ENCODE peak calls at places on chromosomes 5 and 9, in four cellular contexts. H, Y, J and N are unnamed samples. For H3K27me3, the result is how much of the 10 kb centered on the place peaks cover.

GRCh38 chr9:84379740-84380139 is 39.2 kb upstream of the SLC28A3 start:
- DNase-seq in Y (no peak), J (no peak), H (no peak), N (no peak)

GRCh38 chr5:132877938-132878337 is 4.5 kb downstream of the LEAP2 start:
- DNase-seq in Y (peak), H (no peak), J (peak), N (peak)

GRCh38 chr5:139131062-139131856 is 66.9 kb downstream of the SIL1 start:
- DNase-seq in H (no peak), J (no peak), Y (peak), N (no peak)

GRCh38 chr9:95044731-95045508 is 272.6 kb downstream of the FANCC start:
- DNase-seq in H (peak), Y (no peak), J (peak), N (peak)

GRCh38 chr5:133050500-133050899 is 1.3 kb upstream of the HSPA4 start:
- DNase-seq in Y (no peak), J (no peak), H (no peak), N (no peak)

GRCh38 chr9:17013010-17013409 is 121.8 kb upstream of the CNTLN start:
- DNase-seq in J (no peak), Y (no peak), H (peak), N (no peak)

GRCh38 chr9:5326893-5327548 is 12.7 kb downstream of the RLN1 start:
- DNase-seq in Y (peak), H (peak), J (peak), N (peak)

GRCh38 chr5:150598821-150599273 is 41.6 kb upstream of the SYNPO start:
- DNase-seq in Y (no peak), J (no peak), H (peak), N (no peak)

GRCh38 chr9:105663914-105664313 is 1.7 kb downstream of the TAL2 start:
- DNase-seq in J (no peak), Y (no peak), H (peak), N (no peak)

GRCh38 chr5:73901455-73901854 is 275.5 kb downstream of the ARHGEF28 start:
- DNase-seq in Y (no peak), H (no peak), J (peak), N (no peak)

GRCh38 chr9:126304207-126304945 is 22.3 kb upstream of the MVB12B start:
- DNase-seq in Y (no peak), H (peak), J (peak), N (no peak)

GRCh38 chr5:127320032-127320945 is 29.7 kb downstream of the MEGF10 start:
- DNase-seq in H (no peak), J (no peak), Y (no peak), N (no peak)

GRCh38 chr5:176438959-176439757 is 9.0 kb upstream of the FAF2 start:
- DNase-seq in J (no peak), Y (peak), H (peak), N (no peak)

GRCh38 chr9:126000256-126000655 is 253.1 kb downstream of the PBX3 start:
- DNase-seq in H (no peak), J (no peak), Y (no peak), N (no peak)

GRCh38 chr9:95570646-95571045 is 53.9 kb upstream of the PTCH1 start:
- DNase-seq in H (no peak), J (no peak), Y (no peak), N (no peak)

GRCh38 chr9:14424983-14425382 is 111.0 kb upstream of the NFIB start:
- DNase-seq in J (no peak), Y (no peak), H (no peak), N (no peak)

GRCh38 chr5:135747824-135748223 is 86.6 kb upstream of the SLC25A48 start:
- DNase-seq in H (no peak), Y (no peak), J (peak), N (no peak)

GRCh38 chr5:127206320-127207113 is 84.1 kb upstream of the MEGF10 start:
- DNase-seq in Y (peak), H (peak), J (no peak), N (no peak)

GRCh38 chr5:150645070-150645700 is 4.7 kb downstream of the SYNPO start:
- DNase-seq in Y (peak), H (no peak), J (no peak), N (peak)

GRCh38 chr5:10524376-10525123 is 39.3 kb upstream of the ANKRD33B start:
- DNase-seq in Y (peak), H (no peak), J (no peak), N (no peak)

GRCh38 chr9:117412006-117412715 is 2.7 kb downstream of the ASTN2 start:
- DNase-seq in H (no peak), Y (no peak), J (no peak), N (no peak)

GRCh38 chr5:169100735-169101075 is 200.2 kb downstream of the SLIT3 start:
- DNase-seq in Y (no peak), H (peak), J (no peak), N (no peak)

GRCh38 chr5:64655596-64655995 is 34.7 kb upstream of the SHISAL2B start:
- DNase-seq in J (no peak), H (no peak), Y (no peak), N (no peak)

GRCh38 chr5:172868924-172869565 is 35.0 kb downstream of the ERGIC1 start:
- DNase-seq in J (no peak), H (peak), Y (peak), N (peak)

GRCh38 chr5:74546796-74547195 is 93.7 kb downstream of the ENC1 start:
- DNase-seq in J (no peak), Y (peak), H (peak), N (no peak)

DNA sequence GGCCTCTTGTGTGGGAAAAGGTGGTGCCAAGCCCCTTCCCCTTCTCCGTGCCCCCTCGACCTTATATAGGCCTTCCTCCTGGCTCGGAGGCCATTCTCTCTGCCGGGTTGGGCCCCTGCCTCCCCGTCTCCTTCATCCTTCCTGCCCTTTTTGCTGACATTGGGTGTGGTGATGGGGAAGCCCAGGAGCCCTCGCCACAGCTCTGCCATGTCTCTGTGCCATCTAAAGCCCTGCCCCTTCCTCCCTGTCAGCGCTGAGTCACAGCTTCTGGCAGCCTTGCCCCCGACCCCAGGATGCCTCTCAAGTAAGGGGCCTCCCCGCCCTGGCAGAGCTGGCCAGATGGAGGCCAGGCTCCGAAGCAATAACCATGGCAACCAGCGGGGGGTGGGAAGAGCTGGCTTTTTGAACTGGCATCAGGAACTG is 30.4 kb downstream of the JADE2 start:
- DNase-seq in Y (peak), J (no peak), H (peak), N (peak)
- TF ChIP-seq CTCF in Y (peak), J (no peak), H (no peak), N (no peak)

GRCh38 chr5:146345578-146346366 is 7.1 kb downstream of the POU4F3 start:
- DNase-seq in J (no peak), Y (no peak), H (no peak), N (peak)
- H3K27me3 ChIP-seq in J (half or more), Y (half or more), H (half or more), N (half or more)

GRCh38 chr5:170403675-170404074 is 14.5 kb upstream of the KCNMB1 start:
- DNase-seq in H (no peak), J (no peak), Y (no peak), N (no peak)
- TF ChIP-seq CTCF in H (no peak), J (no peak), Y (no peak), N (no peak)

GRCh38 chr5:533243-534005 is 9.2 kb upstream of the SLC9A3 start:
- DNase-seq in H (no peak), Y (no peak), J (no peak), N (peak)

GRCh38 chr5:530556-530955 is 6.3 kb upstream of the SLC9A3 start:
- DNase-seq in Y (no peak), H (no peak), J (no peak), N (no peak)

GRCh38 chr5:531101-531748 is 7.0 kb upstream of the SLC9A3 start:
- DNase-seq in Y (no peak), H (no peak), J (no peak), N (peak)

GRCh38 chr5:532521-533242 is 8.4 kb upstream of the SLC9A3 start:
- DNase-seq in Y (no peak), J (no peak), H (no peak), N (peak)

GRCh38 chr5:531749-532315 is 7.6 kb upstream of the SLC9A3 start:
- DNase-seq in J (no peak), H (no peak), Y (no peak), N (peak)
- H3K27me3 ChIP-seq in J (under half), H (under half), Y (half or more), N (half or more)

DNA sequence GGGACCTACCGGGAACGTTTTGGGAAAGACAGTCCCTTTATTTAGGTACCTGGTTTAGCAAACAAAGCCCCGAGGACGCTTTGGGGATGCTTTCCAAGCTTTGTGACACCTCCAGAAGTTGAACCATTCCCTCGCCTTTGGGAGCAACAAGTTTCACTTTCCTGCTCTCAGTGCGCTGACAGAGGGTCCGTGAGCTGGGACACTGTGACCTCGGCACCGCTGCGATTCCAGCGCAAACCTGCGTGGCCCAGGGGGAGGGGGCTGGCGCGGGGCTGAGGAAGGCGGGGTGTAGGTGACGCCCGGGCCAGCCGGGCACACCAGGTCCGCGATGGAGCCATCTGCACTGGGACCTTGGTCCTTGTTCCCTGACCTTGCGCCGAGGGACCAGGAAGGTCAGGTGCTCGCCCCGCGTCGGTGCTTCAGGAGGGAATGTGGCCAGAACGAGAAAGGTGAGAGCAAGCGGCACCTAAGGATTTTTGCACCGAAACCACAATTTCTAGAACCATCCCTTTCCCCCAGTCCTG is 724 bp upstream of the NPR3 start:
- DNase-seq in J (no peak), H (no peak), Y (no peak), N (no peak)
- TF ChIP-seq CTCF in J (no peak), H (no peak), Y (no peak), N (no peak)